ENCODE peak calls at places on chromosomes 6 and 20, in eight cellular contexts. One of them, this sample, is unnamed.

GRCh38 chr20:9369557-9369956 is 144.8 kb upstream of the LAMP5 start:
- DNase-seq in astrocyte of the spinal cord: no peak
- DNase-seq in cardiac muscle cell: no peak
- DNase-seq in GM12864: no peak
- DNase-seq in BE2C: no peak
- DNase-seq in transverse colon: no peak
- DNase-seq in endothelial cell: no peak
- DNase-seq in ovary: no peak
- DNase-seq in this sample: no peak

GRCh38 chr6:68778356-68779020 is 143.4 kb downstream of the ADGRB3 start:
- DNase-seq in cardiac muscle cell: peak
- DNase-seq in ovary: no peak
- DNase-seq in GM12864: no peak
- DNase-seq in astrocyte of the spinal cord: peak
- DNase-seq in BE2C: peak
- DNase-seq in endothelial cell: peak
- DNase-seq in transverse colon: no peak
- DNase-seq in this sample: peak

GRCh38 chr6:164010446-164011071 is 596.0 kb downstream of the QKI start:
- DNase-seq in cardiac muscle cell: peak
- DNase-seq in ovary: no peak
- DNase-seq in endothelial cell: no peak
- DNase-seq in GM12864: no peak
- DNase-seq in BE2C: no peak
- DNase-seq in transverse colon: no peak
- DNase-seq in astrocyte of the spinal cord: no peak
- DNase-seq in this sample: no peak

GRCh38 chr20:52201395-52201794 is 9.8 kb upstream of the ZFP64 start:
- DNase-seq in astrocyte of the spinal cord: no peak
- DNase-seq in GM12864: no peak
- DNase-seq in cardiac muscle cell: no peak
- DNase-seq in endothelial cell: no peak
- DNase-seq in ovary: no peak
- DNase-seq in transverse colon: no peak
- DNase-seq in BE2C: no peak
- DNase-seq in this sample: no peak

GRCh38 chr6:125807293-125807692 is 16.5 kb downstream of the NCOA7 start:
- DNase-seq in GM12864: no peak
- DNase-seq in BE2C: no peak
- DNase-seq in cardiac muscle cell: no peak
- DNase-seq in astrocyte of the spinal cord: no peak
- DNase-seq in transverse colon: no peak
- DNase-seq in endothelial cell: no peak
- DNase-seq in ovary: no peak
- DNase-seq in this sample: no peak

GRCh38 chr6:44411141-44411540 is 23.6 kb downstream of the CDC5L start:
- DNase-seq in ovary: no peak
- DNase-seq in endothelial cell: peak
- DNase-seq in BE2C: no peak
- DNase-seq in cardiac muscle cell: no peak
- DNase-seq in transverse colon: no peak
- DNase-seq in astrocyte of the spinal cord: no peak
- DNase-seq in GM12864: no peak
- DNase-seq in this sample: no peak

GRCh38 chr6:6537488-6537887 is 51.0 kb upstream of the LY86 start:
- DNase-seq in cardiac muscle cell: no peak
- DNase-seq in transverse colon: no peak
- DNase-seq in BE2C: no peak
- DNase-seq in astrocyte of the spinal cord: no peak
- DNase-seq in ovary: no peak
- DNase-seq in endothelial cell: no peak
- DNase-seq in GM12864: no peak
- DNase-seq in this sample: no peak

GRCh38 chr6:8054276-8054675 is 9.9 kb downstream of the BLOC1S5 start:
- DNase-seq in transverse colon: no peak
- DNase-seq in GM12864: no peak
- DNase-seq in cardiac muscle cell: peak
- DNase-seq in astrocyte of the spinal cord: no peak
- DNase-seq in ovary: no peak
- DNase-seq in endothelial cell: no peak
- DNase-seq in BE2C: no peak
- DNase-seq in this sample: no peak

GRCh38 chr6:109059591-109060021 is 35.0 kb downstream of the SESN1 start:
- DNase-seq in transverse colon: no peak
- DNase-seq in ovary: no peak
- DNase-seq in astrocyte of the spinal cord: peak
- DNase-seq in cardiac muscle cell: peak
- DNase-seq in GM12864: no peak
- DNase-seq in endothelial cell: no peak
- DNase-seq in BE2C: no peak
- DNase-seq in this sample: no peak

GRCh38 chr6:123551939-123552707 is 84.6 kb downstream of the TRDN start:
- DNase-seq in BE2C: no peak
- DNase-seq in cardiac muscle cell: peak
- DNase-seq in ovary: no peak
- DNase-seq in GM12864: no peak
- DNase-seq in endothelial cell: no peak
- DNase-seq in transverse colon: no peak
- DNase-seq in astrocyte of the spinal cord: peak
- DNase-seq in this sample: no peak

GRCh38 chr20:50895111-50895830 is 36.0 kb downstream of the ADNP start:
- DNase-seq in GM12864: no peak
- DNase-seq in astrocyte of the spinal cord: no peak
- DNase-seq in endothelial cell: no peak
- DNase-seq in BE2C: no peak
- DNase-seq in transverse colon: no peak
- DNase-seq in cardiac muscle cell: no peak
- DNase-seq in ovary: no peak
- DNase-seq in this sample: no peak

GRCh38 chr20:53757472-53757913 is 163.9 kb upstream of the ZNF217 start:
- DNase-seq in endothelial cell: no peak
- DNase-seq in BE2C: no peak
- DNase-seq in ovary: no peak
- DNase-seq in astrocyte of the spinal cord: no peak
- DNase-seq in cardiac muscle cell: no peak
- DNase-seq in GM12864: no peak
- DNase-seq in transverse colon: no peak
- DNase-seq in this sample: no peak

GRCh38 chr20:31860431-31861345 is 9.6 kb downstream of the DUSP15 start:
- DNase-seq in BE2C: no peak
- DNase-seq in ovary: peak
- DNase-seq in GM12864: no peak
- DNase-seq in transverse colon: peak
- DNase-seq in astrocyte of the spinal cord: no peak
- DNase-seq in cardiac muscle cell: peak
- DNase-seq in endothelial cell: no peak
- DNase-seq in this sample: peak

GRCh38 chr6:169501128-169501527 is 200.7 kb downstream of the WDR27 start:
- DNase-seq in transverse colon: no peak
- DNase-seq in endothelial cell: no peak
- DNase-seq in astrocyte of the spinal cord: no peak
- DNase-seq in BE2C: no peak
- DNase-seq in ovary: no peak
- DNase-seq in GM12864: no peak
- DNase-seq in cardiac muscle cell: no peak
- DNase-seq in this sample: no peak

GRCh38 chr6:2816158-2816557 is 25.5 kb downstream of the SERPINB1 start:
- DNase-seq in BE2C: no peak
- DNase-seq in astrocyte of the spinal cord: no peak
- DNase-seq in cardiac muscle cell: no peak
- DNase-seq in endothelial cell: no peak
- DNase-seq in ovary: no peak
- DNase-seq in transverse colon: no peak
- DNase-seq in GM12864: no peak
- DNase-seq in this sample: no peak

GRCh38 chr6:30042476-30042875 is 18.6 kb upstream of the POLR1H start:
- DNase-seq in transverse colon: no peak
- DNase-seq in GM12864: no peak
- DNase-seq in astrocyte of the spinal cord: no peak
- DNase-seq in cardiac muscle cell: no peak
- DNase-seq in ovary: no peak
- DNase-seq in BE2C: no peak
- DNase-seq in endothelial cell: no peak
- DNase-seq in this sample: no peak

GRCh38 chr20:46108435-46108841 is 9.7 kb upstream of the CD40 start:
- DNase-seq in GM12864: peak
- DNase-seq in endothelial cell: no peak
- DNase-seq in astrocyte of the spinal cord: no peak
- DNase-seq in transverse colon: no peak
- DNase-seq in ovary: no peak
- DNase-seq in BE2C: no peak
- DNase-seq in cardiac muscle cell: no peak
- DNase-seq in this sample: no peak

GRCh38 chr20:46200582-46201570 is 82.8 kb downstream of the CD40 start:
- DNase-seq in astrocyte of the spinal cord: no peak
- DNase-seq in GM12864: no peak
- DNase-seq in endothelial cell: no peak
- DNase-seq in ovary: peak
- DNase-seq in transverse colon: no peak
- DNase-seq in cardiac muscle cell: peak
- DNase-seq in BE2C: no peak
- DNase-seq in this sample: no peak

GRCh38 chr20:25220810-25221591 is 25.5 kb downstream of the ENTPD6 start:
- DNase-seq in GM12864: no peak
- DNase-seq in endothelial cell: no peak
- DNase-seq in astrocyte of the spinal cord: no peak
- DNase-seq in BE2C: no peak
- DNase-seq in ovary: no peak
- DNase-seq in transverse colon: peak
- DNase-seq in cardiac muscle cell: no peak
- DNase-seq in this sample: peak

GRCh38 chr6:122014961-122015360 is 384.5 kb upstream of the HSF2 start:
- DNase-seq in astrocyte of the spinal cord: peak
- DNase-seq in endothelial cell: no peak
- DNase-seq in BE2C: no peak
- DNase-seq in transverse colon: no peak
- DNase-seq in cardiac muscle cell: peak
- DNase-seq in ovary: no peak
- DNase-seq in GM12864: no peak
- DNase-seq in this sample: no peak

GRCh38 chr6:25660512-25660911 is 8.5 kb downstream of the SCGN start:
- DNase-seq in GM12864: no peak
- DNase-seq in ovary: no peak
- DNase-seq in endothelial cell: no peak
- DNase-seq in transverse colon: no peak
- DNase-seq in astrocyte of the spinal cord: no peak
- DNase-seq in BE2C: peak
- DNase-seq in cardiac muscle cell: peak
- DNase-seq in this sample: no peak

DNA sequence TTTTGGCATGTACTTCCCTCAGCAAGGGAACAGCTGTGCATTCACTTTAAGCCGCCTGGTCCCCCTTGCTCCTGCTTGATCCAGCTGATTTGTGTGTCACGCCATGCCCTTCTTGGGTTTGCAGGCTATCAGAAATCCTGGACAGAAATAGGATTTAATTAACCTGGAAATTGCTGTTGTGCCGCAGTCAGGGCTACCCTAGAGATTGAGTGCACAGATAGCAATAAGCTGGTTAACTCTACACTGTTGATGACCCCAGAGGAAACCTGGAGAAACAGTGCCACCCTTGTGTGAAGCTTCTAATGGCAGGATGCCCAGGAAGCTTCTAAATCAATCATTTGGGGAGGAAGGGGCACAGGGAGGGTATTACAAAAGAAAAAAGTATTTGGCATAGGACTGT is 199.0 kb downstream of the JARID2 start:
- DNase-seq in GM12864: no peak
- DNase-seq in transverse colon: no peak
- DNase-seq in astrocyte of the spinal cord: no peak
- DNase-seq in endothelial cell: no peak
- DNase-seq in ovary: no peak
- DNase-seq in cardiac muscle cell: no peak
- DNase-seq in BE2C: peak
- DNase-seq in this sample: peak
- TF ChIP-seq CTCF in GM12864: no peak
- TF ChIP-seq CTCF in transverse colon: peak
- TF ChIP-seq CTCF in astrocyte of the spinal cord: no peak
- TF ChIP-seq CTCF in endothelial cell: no peak
- TF ChIP-seq CTCF in ovary: no peak
- TF ChIP-seq CTCF in cardiac muscle cell: no peak
- TF ChIP-seq CTCF in BE2C: peak
- TF ChIP-seq CTCF in this sample: peak

GRCh38 chr20:6513586-6513985 is 253.9 kb upstream of the BMP2 start:
- DNase-seq in BE2C: no peak
- DNase-seq in ovary: no peak
- DNase-seq in astrocyte of the spinal cord: no peak
- DNase-seq in transverse colon: no peak
- DNase-seq in GM12864: no peak
- DNase-seq in endothelial cell: no peak
- DNase-seq in cardiac muscle cell: no peak
- DNase-seq in this sample: no peak
- TF ChIP-seq CTCF in BE2C: no peak
- TF ChIP-seq CTCF in ovary: no peak
- TF ChIP-seq CTCF in astrocyte of the spinal cord: no peak
- TF ChIP-seq CTCF in transverse colon: no peak
- TF ChIP-seq CTCF in GM12864: no peak
- TF ChIP-seq CTCF in endothelial cell: no peak
- TF ChIP-seq CTCF in cardiac muscle cell: no peak
- TF ChIP-seq CTCF in this sample: no peak

GRCh38 chr6:41092421-41093140 is 19.8 kb downstream of the NFYA start:
- DNase-seq in astrocyte of the spinal cord: peak
- DNase-seq in GM12864: no peak
- DNase-seq in endothelial cell: no peak
- DNase-seq in transverse colon: no peak
- DNase-seq in ovary: no peak
- DNase-seq in cardiac muscle cell: peak
- DNase-seq in BE2C: no peak
- DNase-seq in this sample: no peak
- TF ChIP-seq CTCF in astrocyte of the spinal cord: peak
- TF ChIP-seq CTCF in GM12864: peak
- TF ChIP-seq CTCF in endothelial cell: no peak
- TF ChIP-seq CTCF in transverse colon: no peak
- TF ChIP-seq CTCF in ovary: no peak
- TF ChIP-seq CTCF in cardiac muscle cell: peak
- TF ChIP-seq CTCF in BE2C: peak
- TF ChIP-seq CTCF in this sample: peak

GRCh38 chr6:156822747-156823206 is 45.6 kb downstream of the ARID1B start:
- DNase-seq in transverse colon: no peak
- DNase-seq in ovary: no peak
- DNase-seq in BE2C: no peak
- DNase-seq in GM12864: no peak
- DNase-seq in astrocyte of the spinal cord: no peak
- DNase-seq in endothelial cell: no peak
- DNase-seq in cardiac muscle cell: no peak
- DNase-seq in this sample: no peak

GRCh38 chr6:156821707-156822106 is 44.5 kb downstream of the ARID1B start:
- DNase-seq in GM12864: no peak
- DNase-seq in cardiac muscle cell: no peak
- DNase-seq in endothelial cell: no peak
- DNase-seq in BE2C: no peak
- DNase-seq in ovary: no peak
- DNase-seq in astrocyte of the spinal cord: no peak
- DNase-seq in transverse colon: no peak
- DNase-seq in this sample: peak

GRCh38 chr6:156826290-156826955 is 49.2 kb downstream of the ARID1B start:
- DNase-seq in BE2C: no peak
- DNase-seq in cardiac muscle cell: no peak
- DNase-seq in ovary: no peak
- DNase-seq in GM12864: no peak
- DNase-seq in endothelial cell: no peak
- DNase-seq in astrocyte of the spinal cord: no peak
- DNase-seq in transverse colon: no peak
- DNase-seq in this sample: no peak

GRCh38 chr6:156825475-156825874 is 48.3 kb downstream of the ARID1B start:
- DNase-seq in cardiac muscle cell: no peak
- DNase-seq in BE2C: no peak
- DNase-seq in transverse colon: no peak
- DNase-seq in astrocyte of the spinal cord: no peak
- DNase-seq in endothelial cell: no peak
- DNase-seq in GM12864: no peak
- DNase-seq in ovary: no peak
- DNase-seq in this sample: no peak

GRCh38 chr6:156824142-156824541 is 47.0 kb downstream of the ARID1B start:
- DNase-seq in transverse colon: no peak
- DNase-seq in cardiac muscle cell: no peak
- DNase-seq in ovary: no peak
- DNase-seq in endothelial cell: no peak
- DNase-seq in BE2C: no peak
- DNase-seq in GM12864: no peak
- DNase-seq in astrocyte of the spinal cord: no peak
- DNase-seq in this sample: no peak
- TF ChIP-seq CTCF in transverse colon: no peak
- TF ChIP-seq CTCF in cardiac muscle cell: no peak
- TF ChIP-seq CTCF in ovary: no peak
- TF ChIP-seq CTCF in endothelial cell: no peak
- TF ChIP-seq CTCF in BE2C: no peak
- TF ChIP-seq CTCF in GM12864: no peak
- TF ChIP-seq CTCF in astrocyte of the spinal cord: no peak
- TF ChIP-seq CTCF in this sample: no peak

This sample was measured in endodermal cell.